ENCODE peak calls at places on chromosomes 11 and 22, in six cellular contexts. Z is cardiac muscle cell, F is endodermal cell, R is body of pancreas, L is aorta, G is neuronal stem cell. S is an unnamed sample. For H3K36me3 and H3K27me3, the result is how much of the 10 kb centered on the place peaks cover.

GRCh38 chr11:129402196-129402595 is 26.5 kb downstream of the BARX2 start:
- DNase-seq in Z (no peak), F (no peak), R (no peak), L (no peak), G (no peak), S (no peak)

GRCh38 chr11:44912270-44912987 is 38.3 kb downstream of the TP53I11 start:
- DNase-seq in Z (no peak), F (peak), R (no peak), L (no peak), G (no peak), S (peak)

GRCh38 chr11:32188785-32189184 is 97.9 kb downstream of the RCN1 start:
- DNase-seq in Z (no peak), F (no peak), R (no peak), L (no peak), G (no peak), S (peak)

GRCh38 chr11:9756461-9756860 is 92.6 kb downstream of the SWAP70 start:
- DNase-seq in Z (no peak), F (no peak), R (no peak), L (no peak), G (no peak), S (no peak)

GRCh38 chr22:48342016-48342415 is 1485.7 kb downstream of the BRD1 start:
- DNase-seq in Z (no peak), F (no peak), R (no peak), L (no peak), G (no peak), S (peak)

GRCh38 chr11:1260023-1260501 is 37.2 kb downstream of the MUC5B start:
- DNase-seq in Z (no peak), F (peak), R (no peak), L (no peak), G (no peak), S (peak)

GRCh38 chr11:71535825-71536224 is 2.0 kb upstream of the KRTAP5-8 start:
- DNase-seq in Z (no peak), F (no peak), R (no peak), L (no peak), G (no peak), S (no peak)

GRCh38 chr11:12455938-12456337 is 78.6 kb downstream of the PARVA start:
- DNase-seq in Z (no peak), F (peak), R (no peak), L (no peak), G (no peak), S (no peak)

GRCh38 chr11:106031210-106031845 is 9.3 kb upstream of the MSANTD4 start:
- DNase-seq in Z (no peak), F (no peak), R (no peak), L (no peak), G (no peak), S (no peak)

GRCh38 chr11:122723576-122723975 is 68.1 kb downstream of the UBASH3B start:
- DNase-seq in Z (no peak), F (no peak), R (no peak), L (no peak), G (no peak), S (no peak)

GRCh38 chr11:64135711-64136110 is 30.2 kb downstream of the MACROD1 start:
- DNase-seq in Z (no peak), F (no peak), R (no peak), L (no peak), G (no peak), S (no peak)

GRCh38 chr22:43789452-43789851 is 22.7 kb downstream of the EFCAB6 start:
- DNase-seq in Z (no peak), F (no peak), R (peak), L (peak), G (no peak), S (no peak)

GRCh38 chr11:134350381-134350780 is 18.6 kb downstream of the GLB1L2 start:
- DNase-seq in Z (no peak), F (no peak), R (no peak), L (no peak), G (no peak), S (no peak)
- H3K4me3 ChIP-seq in Z (no peak), F (no peak), R (no peak), L (no peak), G (no peak), S (no peak)

GRCh38 chr22:50281384-50281760 is 11.2 kb upstream of the MAPK11 start:
- DNase-seq in Z (no peak), F (no peak), R (no peak), L (no peak), G (no peak), S (no peak)
- H3K36me3 ChIP-seq in Z (half or more), F (under half), R (under half), L (under half), G (half or more), S (under half)

GRCh38 chr22:19757140-19757984 is 3.2 kb upstream of the TBX1 start:
- DNase-seq in Z (no peak), F (peak), R (no peak), L (no peak), G (no peak), S (peak)

GRCh38 chr22:19757985-19758895 is 2.3 kb upstream of the TBX1 start:
- DNase-seq in Z (no peak), F (peak), R (no peak), L (no peak), G (no peak), S (peak)

GRCh38 chr22:19755145-19755710 is 5.3 kb upstream of the TBX1 start:
- DNase-seq in Z (no peak), F (peak), R (no peak), L (no peak), G (no peak), S (peak)

GRCh38 chr22:19755722-19756287 is 4.8 kb upstream of the TBX1 start:
- DNase-seq in Z (no peak), F (peak), R (no peak), L (no peak), G (no peak), S (peak)

DNA sequence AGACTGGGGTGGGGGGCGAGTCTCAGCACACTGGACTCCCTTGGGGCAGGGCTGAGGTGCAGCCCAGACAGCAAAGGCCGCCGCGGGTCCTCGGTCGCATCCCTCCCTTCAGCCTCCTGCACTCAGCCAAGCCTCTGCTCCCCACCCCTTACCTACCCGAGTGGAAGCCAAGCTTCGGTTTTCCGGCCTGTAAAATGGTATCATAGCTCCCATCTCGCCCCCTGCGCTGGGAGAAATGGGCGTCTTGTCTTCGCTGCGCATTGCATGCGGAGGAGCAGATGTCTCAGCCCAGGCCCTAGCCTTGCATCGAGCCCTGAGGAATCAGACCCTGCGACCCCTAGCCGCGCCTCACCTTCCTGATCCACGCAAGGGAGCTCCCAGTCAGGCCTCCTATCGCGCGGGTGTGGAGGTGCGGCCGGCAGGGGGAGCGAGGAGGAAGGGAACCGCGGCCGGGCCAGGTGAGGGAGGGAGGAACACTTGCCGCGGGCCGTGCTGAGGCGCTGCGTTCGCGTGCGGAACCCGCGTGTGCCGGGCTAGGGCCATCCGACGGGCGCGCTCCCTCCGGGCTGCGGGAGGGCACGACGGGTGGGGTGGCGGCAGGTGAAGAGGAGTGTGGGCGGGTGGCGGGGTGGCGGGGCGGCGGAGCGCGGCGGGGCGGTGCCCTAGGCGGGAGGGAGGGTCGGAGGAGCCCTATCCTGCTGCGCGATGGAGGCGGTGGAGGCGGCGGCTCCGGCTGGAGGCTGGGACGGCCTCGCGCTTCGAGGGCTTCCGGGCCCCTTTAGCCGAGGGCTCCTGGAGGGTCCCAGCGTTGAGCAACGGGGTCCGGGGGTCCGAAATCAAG is 4.1 kb upstream of the TBX1 start:
- DNase-seq in Z (peak), F (peak), R (peak), L (no peak), G (no peak), S (peak)
- H3K27me3 ChIP-seq in Z (half or more), F (half or more), R (under half), L (under half), G (half or more), S (half or more)

DNA sequence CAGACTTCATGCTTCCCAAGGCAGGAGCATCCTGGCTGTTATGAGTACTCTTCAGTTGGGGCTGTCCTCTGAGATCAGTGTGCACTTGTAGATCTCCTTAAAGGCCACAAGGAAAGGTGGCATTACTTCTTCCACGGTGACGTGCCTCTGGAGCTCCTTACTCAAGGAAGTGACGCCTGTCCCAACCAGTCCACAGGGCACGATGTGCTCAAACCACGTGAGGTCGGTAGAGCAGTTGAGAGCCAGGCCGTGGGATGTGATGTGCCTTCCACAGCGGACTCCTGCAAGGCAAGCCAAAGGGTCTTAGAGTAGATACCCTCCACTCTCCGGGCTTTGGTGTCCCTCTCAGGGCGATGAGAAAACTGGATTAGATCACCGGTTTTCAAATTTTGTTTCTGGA is 1.4 kb downstream of the LIPT2 start:
- DNase-seq in Z (no peak), F (no peak), R (no peak), L (no peak), G (no peak), S (no peak)
- H3K4me3 ChIP-seq in Z (no peak), F (no peak), R (no peak), L (no peak), G (no peak), S (no peak)

DNA sequence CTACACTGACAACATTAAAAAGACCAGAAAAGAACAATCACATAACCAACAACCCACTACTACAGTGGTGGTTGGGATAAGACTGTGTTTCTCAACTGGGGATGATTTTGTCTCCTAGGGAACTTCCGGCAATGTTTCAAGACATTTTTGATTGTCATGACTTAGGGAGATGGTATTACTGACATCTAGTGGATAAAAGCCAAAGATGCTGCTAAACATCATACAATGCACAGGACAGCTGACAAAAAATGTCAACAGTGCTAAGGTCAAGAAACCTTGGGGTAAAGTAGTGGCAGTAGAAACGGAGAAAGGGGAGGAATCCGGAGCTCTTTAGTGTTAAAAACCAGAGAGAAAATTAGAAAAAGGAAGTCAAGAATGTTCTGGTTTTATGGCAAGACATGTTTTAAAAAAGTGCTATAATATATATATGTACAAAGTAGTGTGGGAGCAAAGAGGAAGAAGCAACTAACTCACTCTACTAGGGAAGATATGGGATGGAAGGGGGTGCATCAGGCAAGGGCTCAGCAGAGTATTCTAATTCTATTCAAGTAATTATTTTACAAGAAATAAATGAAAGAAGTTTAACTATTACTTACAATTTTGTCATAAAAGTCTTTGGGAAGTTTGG is 37.2 kb downstream of the CKAP5 start:
- DNase-seq in Z (no peak), F (no peak), R (no peak), L (no peak), G (no peak), S (peak)
- H3K36me3 ChIP-seq in Z (half or more), F (half or more), R (under half), L (under half), G (half or more), S (under half)

S was measured in H7.